ENCODE peak calls at places on chromosome 22, in ten cellular contexts. R, C, N, X, T, G, F, O, U and S are unnamed samples.

GRCh38 chr22:29972121-29972520 is 89.1 kb downstream of the MTMR3 start:
- DNase-seq in R (no peak), X (no peak), U (no peak), F (no peak), O (no peak), C (no peak), N (no peak), G (no peak), T (no peak), S (no peak)

GRCh38 chr22:28373841-28374240 is 305.8 kb downstream of the TTC28 start:
- DNase-seq in U (no peak), T (no peak), X (no peak), C (no peak), O (no peak), F (no peak), G (no peak), R (no peak), N (no peak), S (no peak)

GRCh38 chr22:48424661-48425060 is 1403.0 kb downstream of the BRD1 start:
- DNase-seq in G (no peak), N (no peak), U (no peak), X (no peak), F (no peak), R (no peak), C (no peak), T (no peak), O (no peak), S (peak; percentile 43)

GRCh38 chr22:23248583-23248982 is 68.3 kb downstream of the BCR start:
- DNase-seq in O (peak; percentile 63), T (peak; percentile 79), F (no peak), U (no peak), G (peak; percentile 35), N (no peak), X (peak; percentile 58), C (peak; percentile 20), R (no peak), S (no peak)

GRCh38 chr22:32175751-32176644 is 16.9 kb upstream of the C22orf42 start:
- DNase-seq in T (no peak), R (no peak), X (no peak), O (peak; percentile 42), G (no peak), F (no peak), U (no peak), C (no peak), N (no peak), S (no peak)

GRCh38 chr22:17780116-17780740 is 6.0 kb upstream of the BID start:
- DNase-seq in X (no peak), F (no peak), N (no peak), C (peak; percentile 42), G (no peak), U (no peak), T (no peak), O (no peak), R (no peak), S (no peak)

GRCh38 chr22:48372395-48372794 is 1455.3 kb downstream of the BRD1 start:
- DNase-seq in G (no peak), R (no peak), O (no peak), F (no peak), C (no peak), X (no peak), U (no peak), T (no peak), N (no peak), S (peak; percentile 28)

GRCh38 chr22:50138988-50139387 is 31.5 kb upstream of the PANX2 start:
- DNase-seq in R (no peak), C (no peak), T (no peak), G (no peak), O (no peak), U (no peak), F (no peak), N (no peak), X (no peak), S (no peak)

GRCh38 chr22:50714631-50715179 is 23.3 kb upstream of the ACR start:
- DNase-seq in U (no peak), R (no peak), N (peak; percentile 21), F (no peak), G (no peak), X (no peak), C (peak; percentile 37), T (no peak), O (no peak), S (no peak)

GRCh38 chr22:32615874-32616564 is 141.4 kb downstream of the FBXO7 start:
- DNase-seq in O (peak; percentile 64), G (no peak), T (no peak), U (no peak), C (no peak), N (no peak), R (no peak), F (no peak), X (no peak), S (no peak)

GRCh38 chr22:23104109-23104971 is 34.0 kb downstream of the GNAZ start:
- DNase-seq in U (no peak), C (no peak), T (peak; percentile 66), F (no peak), N (no peak), R (no peak), G (no peak), O (no peak), X (no peak), S (no peak)

GRCh38 chr22:40156001-40156516 is 21.7 kb upstream of the TNRC6B start:
- DNase-seq in U (peak; percentile 80), F (no peak), G (peak; percentile 79), R (no peak), C (no peak), O (peak; percentile 72), N (no peak), T (peak; percentile 39), X (peak; percentile 81), S (no peak)

GRCh38 chr22:50548046-50548912 is 2.6 kb downstream of the KLHDC7B start:
- DNase-seq in X (no peak), U (no peak), O (no peak), R (no peak), F (no peak), N (no peak), T (no peak), C (peak; percentile 59), G (peak; percentile 49), S (no peak)

GRCh38 chr22:47283616-47284270 is 521.3 kb downstream of the TBC1D22A start:
- DNase-seq in U (no peak), N (no peak), R (no peak), X (no peak), T (no peak), C (peak; percentile 29), F (no peak), O (no peak), G (no peak), S (no peak)

GRCh38 chr22:21628386-21629261 is 1.2 kb downstream of the YDJC start:
- DNase-seq in O (no peak), G (peak; percentile 13), N (no peak), R (no peak), C (peak; percentile 64), X (no peak), T (peak; percentile 99), F (no peak), U (no peak), S (no peak)

DNA sequence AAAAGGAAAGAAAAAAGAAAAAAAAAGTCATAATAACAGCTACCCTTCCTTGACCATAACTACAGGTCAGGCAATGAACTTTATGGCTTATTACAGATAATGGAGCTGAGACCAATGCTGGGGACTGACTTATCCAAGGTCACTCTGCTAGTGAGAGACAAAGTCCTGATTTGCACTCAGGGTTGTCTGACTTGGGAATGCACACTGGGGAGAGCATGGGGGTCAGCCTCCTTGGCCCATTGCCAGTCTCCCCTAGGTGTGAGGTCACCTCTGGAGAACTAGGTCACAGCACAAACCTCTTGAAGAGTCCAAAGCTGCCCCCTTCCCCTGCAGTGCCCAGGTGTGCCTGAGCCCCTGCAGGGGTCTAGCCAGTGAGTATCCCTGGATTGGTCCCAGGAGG is 5.3 kb upstream of the CDC42EP1 start:
- DNase-seq in G (no peak), C (no peak), X (no peak), N (no peak), T (no peak), O (no peak), F (no peak), U (no peak), R (no peak), S (no peak)
- H3K4me1 ChIP-seq in G (peaks cover 76% of the 10 kb centered on the region), C (peaks cover 11% of the 10 kb centered on the region), X (peaks cover 56% of the 10 kb centered on the region), N (peaks cover 48% of the 10 kb centered on the region), T (peaks cover 30% of the 10 kb centered on the region), O (peaks cover 22% of the 10 kb centered on the region), F (no peaks in the 10 kb centered on the region), U (peaks cover 47% of the 10 kb centered on the region), R (peaks cover 11% of the 10 kb centered on the region), S (peaks cover 53% of the 10 kb centered on the region)

GRCh38 chr22:46148885-46149492 is 1.3 kb upstream of the PPARA start:
- DNase-seq in N (no peak), U (no peak), O (no peak), G (no peak), T (no peak), R (peak; percentile 20), F (no peak), C (no peak), X (no peak), S (no peak)
- H3K4me3 ChIP-seq in N (peak overlapping the region; percentile 89), U (peak overlapping the region; percentile 78), O (peak overlapping the region; percentile 70), G (peak overlapping the region; percentile 29), T (peak overlapping the region; percentile 57), R (peak overlapping the region; percentile 98), F (no peak overlapping the region), C (peak overlapping the region; percentile 94), X (peak overlapping the region; percentile 66), S (peak overlapping the region; percentile 97)

DNA sequence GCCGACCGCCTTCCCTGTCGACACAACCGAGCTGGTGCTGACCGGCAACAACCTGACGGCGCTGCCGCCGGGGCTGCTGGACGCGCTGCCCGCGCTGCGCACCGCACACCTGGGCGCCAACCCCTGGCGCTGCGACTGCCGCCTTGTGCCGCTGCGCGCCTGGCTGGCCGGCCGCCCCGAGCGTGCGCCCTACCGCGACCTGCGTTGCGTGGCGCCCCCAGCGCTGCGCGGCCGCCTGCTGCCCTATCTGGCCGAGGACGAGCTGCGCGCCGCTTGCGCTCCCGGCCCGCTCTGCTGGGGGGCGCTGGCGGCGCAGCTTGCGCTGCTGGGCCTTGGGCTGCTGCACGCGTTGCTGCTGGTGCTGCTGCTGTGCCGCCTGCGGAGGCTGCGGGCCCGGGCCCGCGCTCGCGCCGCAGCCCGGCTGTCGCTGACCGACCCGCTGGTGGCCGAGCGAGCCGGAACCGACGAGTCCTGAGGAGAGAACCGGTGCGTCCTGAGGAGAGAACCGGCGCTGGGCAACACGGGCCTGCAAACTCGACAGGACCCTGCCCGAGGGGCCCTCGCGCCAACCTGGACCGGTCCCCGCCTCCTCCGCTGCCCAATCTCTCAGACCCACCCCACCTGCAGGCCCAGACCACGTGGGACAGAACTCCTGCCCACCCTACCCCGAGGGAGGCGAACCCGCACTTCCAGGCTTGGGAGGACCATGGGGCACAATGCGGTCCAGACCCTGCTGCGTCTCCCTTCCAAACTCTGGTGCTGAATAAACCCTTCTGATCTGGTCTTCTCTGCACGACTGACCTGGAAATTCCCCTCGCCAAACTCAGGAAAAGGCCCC is 870 bp downstream of the GP1BB start:
- DNase-seq in R (no peak), N (peak; percentile 55), X (no peak), T (peak; percentile 95), G (peak; percentile 54), F (no peak), O (peak; percentile 81), C (no peak), U (peak; percentile 65), S (no peak)
- TF ChIP-seq CTCF in R (no peak), N (no peak), X (no peak), T (peak; percentile 98), G (peak; percentile 25), F (no peak), O (no peak), C (no peak), U (no peak), S (no peak)

DNA sequence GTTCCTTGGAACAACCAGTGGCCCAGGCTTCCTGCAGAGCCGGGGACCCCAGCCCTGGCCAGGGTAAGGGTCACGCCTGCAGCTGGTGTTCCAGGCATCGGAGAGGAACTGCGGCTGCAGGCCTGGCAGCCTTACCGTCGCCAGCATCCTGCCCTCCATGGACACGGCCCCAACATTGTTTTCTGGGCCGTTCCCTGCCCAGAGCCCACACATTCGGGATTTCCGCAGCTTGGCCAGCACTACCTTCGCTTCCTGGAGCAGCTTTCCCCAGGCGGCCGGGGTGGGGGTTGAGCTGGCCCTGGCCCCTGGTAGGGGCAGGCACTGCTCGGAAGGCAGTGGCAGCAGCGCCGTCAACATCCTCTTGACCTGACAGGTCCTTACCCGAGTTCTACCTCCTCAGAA is 17.7 kb downstream of the TXN2 start:
- DNase-seq in U (no peak), N (peak; percentile 63), R (no peak), T (no peak), G (no peak), X (no peak), C (peak; percentile 76), F (no peak), O (peak; percentile 81), S (peak; percentile 80)
- H3K4me1 ChIP-seq in U (peaks cover 84% of the 10 kb centered on the region), N (peaks cover 53% of the 10 kb centered on the region), R (no peaks in the 10 kb centered on the region), T (peaks cover 19% of the 10 kb centered on the region), G (peaks cover 63% of the 10 kb centered on the region), X (peaks cover 39% of the 10 kb centered on the region), C (peaks cover 81% of the 10 kb centered on the region), F (peaks cover 19% of the 10 kb centered on the region), O (peaks cover 35% of the 10 kb centered on the region), S (peaks cover 70% of the 10 kb centered on the region)